ENCODE peak calls at places on chromosome 10, in eight cellular contexts. One of them, this sample, is unnamed.

GRCh38 chr10:28880551-28880950 is 203.2 kb downstream of the BAMBI start:
- DNase-seq in A673: no peak
- DNase-seq in mesothelial cell of epicardium: no peak
- DNase-seq in fibroblast of pulmonary artery: peak; percentile 39
- DNase-seq in dermis microvascular lymphatic vessel endothelial cell: no peak
- DNase-seq in GM20000: no peak
- DNase-seq in AG04449: no peak
- DNase-seq in GOT3: no peak
- DNase-seq in this sample: no peak

GRCh38 chr10:82529064-82529463 is 654.1 kb downstream of the NRG3 start:
- DNase-seq in GOT3: no peak
- DNase-seq in GM20000: no peak
- DNase-seq in AG04449: no peak
- DNase-seq in dermis microvascular lymphatic vessel endothelial cell: no peak
- DNase-seq in mesothelial cell of epicardium: no peak
- DNase-seq in A673: no peak
- DNase-seq in fibroblast of pulmonary artery: no peak
- DNase-seq in this sample: no peak

GRCh38 chr10:49038711-49039110 is 76.6 kb downstream of the VSTM4 start:
- DNase-seq in GM20000: no peak
- DNase-seq in mesothelial cell of epicardium: no peak
- DNase-seq in AG04449: no peak
- DNase-seq in GOT3: no peak
- DNase-seq in A673: no peak
- DNase-seq in fibroblast of pulmonary artery: no peak
- DNase-seq in dermis microvascular lymphatic vessel endothelial cell: no peak
- DNase-seq in this sample: no peak

GRCh38 chr10:43226851-43227845 is 39.7 kb downstream of the RASGEF1A start:
- DNase-seq in AG04449: no peak
- DNase-seq in fibroblast of pulmonary artery: no peak
- DNase-seq in A673: no peak
- DNase-seq in mesothelial cell of epicardium: no peak
- DNase-seq in GOT3: no peak
- DNase-seq in dermis microvascular lymphatic vessel endothelial cell: no peak
- DNase-seq in GM20000: no peak
- DNase-seq in this sample: no peak

GRCh38 chr10:22321831-22322662 is 1.1 kb downstream of the BMI1 start:
- DNase-seq in GOT3: no peak
- DNase-seq in mesothelial cell of epicardium: no peak
- DNase-seq in A673: no peak
- DNase-seq in dermis microvascular lymphatic vessel endothelial cell: peak; percentile 14
- DNase-seq in fibroblast of pulmonary artery: no peak
- DNase-seq in GM20000: peak; percentile 56
- DNase-seq in AG04449: no peak
- DNase-seq in this sample: peak; percentile 93

GRCh38 chr10:11245510-11245909 is 227.8 kb downstream of the CELF2 start:
- DNase-seq in mesothelial cell of epicardium: no peak
- DNase-seq in GOT3: no peak
- DNase-seq in GM20000: no peak
- DNase-seq in AG04449: no peak
- DNase-seq in dermis microvascular lymphatic vessel endothelial cell: no peak
- DNase-seq in fibroblast of pulmonary artery: no peak
- DNase-seq in A673: no peak
- DNase-seq in this sample: no peak

GRCh38 chr10:123868058-123868995 is 23.3 kb downstream of the CPXM2 start:
- DNase-seq in GM20000: no peak
- DNase-seq in mesothelial cell of epicardium: no peak
- DNase-seq in A673: no peak
- DNase-seq in dermis microvascular lymphatic vessel endothelial cell: no peak
- DNase-seq in fibroblast of pulmonary artery: no peak
- DNase-seq in GOT3: no peak
- DNase-seq in AG04449: no peak
- DNase-seq in this sample: no peak

GRCh38 chr10:72097448-72098300 is 9.3 kb upstream of the SPOCK2 start:
- DNase-seq in mesothelial cell of epicardium: no peak
- DNase-seq in GOT3: no peak
- DNase-seq in fibroblast of pulmonary artery: peak; percentile 96
- DNase-seq in AG04449: peak; percentile 59
- DNase-seq in dermis microvascular lymphatic vessel endothelial cell: peak; percentile 60
- DNase-seq in GM20000: no peak
- DNase-seq in A673: no peak
- DNase-seq in this sample: peak; percentile 70

GRCh38 chr10:71088054-71088453 is 124.3 kb upstream of the UNC5B start:
- DNase-seq in mesothelial cell of epicardium: no peak
- DNase-seq in GM20000: no peak
- DNase-seq in dermis microvascular lymphatic vessel endothelial cell: no peak
- DNase-seq in GOT3: no peak
- DNase-seq in fibroblast of pulmonary artery: peak; percentile 3
- DNase-seq in AG04449: no peak
- DNase-seq in A673: no peak
- DNase-seq in this sample: no peak

GRCh38 chr10:86282664-86283465 is 83.7 kb downstream of the GRID1 start:
- DNase-seq in GOT3: no peak
- DNase-seq in AG04449: no peak
- DNase-seq in GM20000: no peak
- DNase-seq in A673: no peak
- DNase-seq in mesothelial cell of epicardium: no peak
- DNase-seq in dermis microvascular lymphatic vessel endothelial cell: no peak
- DNase-seq in fibroblast of pulmonary artery: no peak
- DNase-seq in this sample: no peak

GRCh38 chr10:93030409-93030808 is 30.2 kb upstream of the CYP26C1 start:
- DNase-seq in AG04449: peak; percentile 59
- DNase-seq in GOT3: no peak
- DNase-seq in GM20000: no peak
- DNase-seq in fibroblast of pulmonary artery: peak; percentile 77
- DNase-seq in dermis microvascular lymphatic vessel endothelial cell: peak; percentile 39
- DNase-seq in mesothelial cell of epicardium: no peak
- DNase-seq in A673: peak; percentile 35
- DNase-seq in this sample: no peak

GRCh38 chr10:283916-284356 is 148.7 kb downstream of the ZMYND11 start:
- DNase-seq in dermis microvascular lymphatic vessel endothelial cell: no peak
- DNase-seq in AG04449: no peak
- DNase-seq in GOT3: no peak
- DNase-seq in A673: no peak
- DNase-seq in mesothelial cell of epicardium: no peak
- DNase-seq in fibroblast of pulmonary artery: no peak
- DNase-seq in GM20000: peak; percentile 73
- DNase-seq in this sample: no peak

GRCh38 chr10:113920819-113921345 is 66.4 kb downstream of the NHLRC2 start:
- DNase-seq in fibroblast of pulmonary artery: no peak
- DNase-seq in GM20000: no peak
- DNase-seq in mesothelial cell of epicardium: no peak
- DNase-seq in GOT3: no peak
- DNase-seq in AG04449: no peak
- DNase-seq in A673: no peak
- DNase-seq in dermis microvascular lymphatic vessel endothelial cell: no peak
- DNase-seq in this sample: no peak

GRCh38 chr10:63430091-63430998 is 35.4 kb downstream of the JMJD1C start:
- DNase-seq in GM20000: no peak
- DNase-seq in GOT3: no peak
- DNase-seq in A673: peak; percentile 69
- DNase-seq in mesothelial cell of epicardium: no peak
- DNase-seq in fibroblast of pulmonary artery: peak; percentile 85
- DNase-seq in dermis microvascular lymphatic vessel endothelial cell: peak; percentile 79
- DNase-seq in AG04449: no peak
- DNase-seq in this sample: no peak

GRCh38 chr10:95350212-95350829 is 59.5 kb upstream of the PDLIM1 start:
- DNase-seq in GM20000: no peak
- DNase-seq in AG04449: no peak
- DNase-seq in A673: no peak
- DNase-seq in fibroblast of pulmonary artery: peak; percentile 83
- DNase-seq in GOT3: no peak
- DNase-seq in mesothelial cell of epicardium: no peak
- DNase-seq in dermis microvascular lymphatic vessel endothelial cell: no peak
- DNase-seq in this sample: no peak

GRCh38 chr10:8084799-8085198 is 30.3 kb downstream of the GATA3 start:
- DNase-seq in fibroblast of pulmonary artery: no peak
- DNase-seq in GM20000: no peak
- DNase-seq in AG04449: no peak
- DNase-seq in mesothelial cell of epicardium: no peak
- DNase-seq in GOT3: no peak
- DNase-seq in A673: no peak
- DNase-seq in dermis microvascular lymphatic vessel endothelial cell: no peak
- DNase-seq in this sample: no peak

GRCh38 chr10:111034598-111035310 is 42.1 kb upstream of the ADRA2A start:
- DNase-seq in fibroblast of pulmonary artery: peak; percentile 43
- DNase-seq in mesothelial cell of epicardium: no peak
- DNase-seq in dermis microvascular lymphatic vessel endothelial cell: peak; percentile 4
- DNase-seq in AG04449: no peak
- DNase-seq in GM20000: no peak
- DNase-seq in A673: no peak
- DNase-seq in GOT3: no peak
- DNase-seq in this sample: no peak

GRCh38 chr10:99976886-99977391 is 32.8 kb downstream of the DNMBP start:
- DNase-seq in A673: peak; percentile 67
- DNase-seq in mesothelial cell of epicardium: no peak
- DNase-seq in GOT3: no peak
- DNase-seq in fibroblast of pulmonary artery: peak; percentile 96
- DNase-seq in GM20000: no peak
- DNase-seq in AG04449: peak; percentile 92
- DNase-seq in dermis microvascular lymphatic vessel endothelial cell: peak; percentile 85
- DNase-seq in this sample: peak; percentile 26

GRCh38 chr10:131187886-131188285 is 123.6 kb downstream of the TCERG1L start:
- DNase-seq in GM20000: no peak
- DNase-seq in mesothelial cell of epicardium: no peak
- DNase-seq in A673: no peak
- DNase-seq in dermis microvascular lymphatic vessel endothelial cell: no peak
- DNase-seq in AG04449: no peak
- DNase-seq in fibroblast of pulmonary artery: no peak
- DNase-seq in GOT3: no peak
- DNase-seq in this sample: no peak

GRCh38 chr10:27369832-27370231 is 129.2 kb upstream of the ACBD5 start:
- DNase-seq in mesothelial cell of epicardium: no peak
- DNase-seq in dermis microvascular lymphatic vessel endothelial cell: no peak
- DNase-seq in fibroblast of pulmonary artery: peak; percentile 15
- DNase-seq in GOT3: no peak
- DNase-seq in GM20000: no peak
- DNase-seq in AG04449: no peak
- DNase-seq in A673: peak; percentile 12
- DNase-seq in this sample: no peak

GRCh38 chr10:77482072-77482471 is 155.5 kb downstream of the KCNMA1 start:
- DNase-seq in fibroblast of pulmonary artery: no peak
- DNase-seq in mesothelial cell of epicardium: no peak
- DNase-seq in A673: no peak
- DNase-seq in AG04449: no peak
- DNase-seq in GOT3: no peak
- DNase-seq in dermis microvascular lymphatic vessel endothelial cell: no peak
- DNase-seq in GM20000: no peak
- DNase-seq in this sample: no peak